ENCODE peak calls at places on chromosome 2, in four cellular contexts. One of them, this sample, is unnamed.

GRCh38 chr2:151808258-151809072 is 19.8 kb downstream of the ARL5A start:
- DNase-seq in A549: peak
- DNase-seq in tibial nerve: no peak
- DNase-seq in ovary: no peak
- DNase-seq in this sample: no peak

GRCh38 chr2:66582975-66583842 is 148.3 kb downstream of the MEIS1 start:
- DNase-seq in A549: no peak
- DNase-seq in tibial nerve: no peak
- DNase-seq in ovary: no peak
- DNase-seq in this sample: no peak

GRCh38 chr2:227472265-227473018 is 486 bp downstream of the AGFG1 start:
- DNase-seq in A549: peak
- DNase-seq in tibial nerve: no peak
- DNase-seq in ovary: peak
- DNase-seq in this sample: peak

GRCh38 chr2:16650287-16651249 is 15.1 kb downstream of the CYRIA start:
- DNase-seq in A549: no peak
- DNase-seq in tibial nerve: no peak
- DNase-seq in ovary: no peak
- DNase-seq in this sample: no peak

GRCh38 chr2:75595541-75596395 is 35.0 kb upstream of the EVA1A start:
- DNase-seq in A549: no peak
- DNase-seq in tibial nerve: no peak
- DNase-seq in ovary: no peak
- DNase-seq in this sample: no peak

GRCh38 chr2:96138146-96139145 is at the start of gene ASTL:
- DNase-seq in A549: peak
- DNase-seq in tibial nerve: no peak
- DNase-seq in ovary: peak
- DNase-seq in this sample: no peak

GRCh38 chr2:142722569-142722968 is 154.9 kb upstream of the KYNU start:
- DNase-seq in A549: no peak
- DNase-seq in tibial nerve: no peak
- DNase-seq in ovary: no peak
- DNase-seq in this sample: no peak

GRCh38 chr2:134246154-134246874 is 7.6 kb upstream of the MGAT5 start:
- DNase-seq in A549: no peak
- DNase-seq in tibial nerve: no peak
- DNase-seq in ovary: no peak
- DNase-seq in this sample: no peak

GRCh38 chr2:79103199-79103598 is 15.4 kb upstream of the REG1B start:
- DNase-seq in A549: no peak
- DNase-seq in tibial nerve: no peak
- DNase-seq in ovary: no peak
- DNase-seq in this sample: no peak

GRCh38 chr2:77642339-77642738 is 120.2 kb upstream of the LRRTM4 start:
- DNase-seq in A549: no peak
- DNase-seq in tibial nerve: no peak
- DNase-seq in ovary: no peak
- DNase-seq in this sample: no peak

GRCh38 chr2:10544252-10544651 is 96.1 kb upstream of the ODC1 start:
- DNase-seq in A549: no peak
- DNase-seq in tibial nerve: no peak
- DNase-seq in ovary: no peak
- DNase-seq in this sample: no peak

GRCh38 chr2:70789304-70790078 is 952 bp downstream of the FIGLA start:
- DNase-seq in A549: peak
- DNase-seq in tibial nerve: peak
- DNase-seq in ovary: peak
- DNase-seq in this sample: no peak

GRCh38 chr2:38057651-38058410 is 18.1 kb downstream of the CYP1B1 start:
- DNase-seq in A549: no peak
- DNase-seq in tibial nerve: no peak
- DNase-seq in ovary: no peak
- DNase-seq in this sample: no peak

GRCh38 chr2:176126929-176127768 is 2.4 kb upstream of the HOXD8 start:
- DNase-seq in A549: no peak
- DNase-seq in tibial nerve: peak
- DNase-seq in ovary: peak
- DNase-seq in this sample: no peak

GRCh38 chr2:24238158-24238557 is 63.3 kb downstream of the FAM228A start:
- DNase-seq in A549: no peak
- DNase-seq in tibial nerve: no peak
- DNase-seq in ovary: no peak
- DNase-seq in this sample: no peak

GRCh38 chr2:234677758-234678538 is 181.1 kb upstream of the ARL4C start:
- DNase-seq in A549: peak
- DNase-seq in tibial nerve: no peak
- DNase-seq in ovary: no peak
- DNase-seq in this sample: no peak

GRCh38 chr2:66024396-66024795 is 410.5 kb upstream of the MEIS1 start:
- DNase-seq in A549: no peak
- DNase-seq in tibial nerve: no peak
- DNase-seq in ovary: no peak
- DNase-seq in this sample: no peak

GRCh38 chr2:202032841-202033316 is 776 bp upstream of the FZD7 start:
- DNase-seq in A549: peak
- DNase-seq in tibial nerve: peak
- DNase-seq in ovary: peak
- DNase-seq in this sample: no peak

GRCh38 chr2:202024871-202025270 is 8.8 kb upstream of the FZD7 start:
- DNase-seq in A549: no peak
- DNase-seq in tibial nerve: no peak
- DNase-seq in ovary: no peak
- DNase-seq in this sample: no peak

GRCh38 chr2:241205086-241205485 is 16.6 kb downstream of the ANO7 start:
- DNase-seq in A549: no peak
- DNase-seq in tibial nerve: no peak
- DNase-seq in ovary: no peak
- DNase-seq in this sample: no peak

GRCh38 chr2:237257471-237257951 is 156.5 kb downstream of the COL6A3 start:
- DNase-seq in A549: no peak
- DNase-seq in tibial nerve: no peak
- DNase-seq in ovary: peak
- DNase-seq in this sample: no peak

GRCh38 chr2:20599861-20600461 is 50.9 kb downstream of the HS1BP3 start:
- DNase-seq in A549: no peak
- DNase-seq in tibial nerve: peak
- DNase-seq in ovary: peak
- DNase-seq in this sample: no peak

GRCh38 chr2:904243-905024 is 46.2 kb upstream of the SNTG2 start:
- DNase-seq in A549: no peak
- DNase-seq in tibial nerve: no peak
- DNase-seq in ovary: no peak
- DNase-seq in this sample: no peak

GRCh38 chr2:85668009-85668856 is at the start of gene SFTPB:
- DNase-seq in A549: no peak
- DNase-seq in tibial nerve: no peak
- DNase-seq in ovary: no peak
- DNase-seq in this sample: no peak
- TF ChIP-seq POLR2A in A549: no peak
- TF ChIP-seq POLR2A in tibial nerve: no peak
- TF ChIP-seq POLR2A in ovary: no peak
- TF ChIP-seq POLR2A in this sample: no peak

GRCh38 chr2:174587607-174588006 is 10.0 kb downstream of the WIPF1 start:
- DNase-seq in A549: no peak
- DNase-seq in tibial nerve: no peak
- DNase-seq in ovary: no peak
- DNase-seq in this sample: no peak
- TF ChIP-seq POLR2A in A549: no peak
- TF ChIP-seq POLR2A in tibial nerve: no peak
- TF ChIP-seq POLR2A in ovary: no peak
- TF ChIP-seq POLR2A in this sample: no peak

GRCh38 chr2:19350678-19351401 is 7.6 kb downstream of the OSR1 start:
- DNase-seq in A549: no peak
- DNase-seq in tibial nerve: no peak
- DNase-seq in ovary: no peak
- DNase-seq in this sample: no peak

GRCh38 chr2:19346983-19347618 is 11.3 kb downstream of the OSR1 start:
- DNase-seq in A549: no peak
- DNase-seq in tibial nerve: no peak
- DNase-seq in ovary: no peak
- DNase-seq in this sample: no peak

GRCh38 chr2:19348692-19349091 is 9.7 kb downstream of the OSR1 start:
- DNase-seq in A549: no peak
- DNase-seq in tibial nerve: no peak
- DNase-seq in ovary: peak
- DNase-seq in this sample: no peak

GRCh38 chr2:19349911-19350677 is 8.3 kb downstream of the OSR1 start:
- DNase-seq in A549: no peak
- DNase-seq in tibial nerve: no peak
- DNase-seq in ovary: peak
- DNase-seq in this sample: no peak

DNA sequence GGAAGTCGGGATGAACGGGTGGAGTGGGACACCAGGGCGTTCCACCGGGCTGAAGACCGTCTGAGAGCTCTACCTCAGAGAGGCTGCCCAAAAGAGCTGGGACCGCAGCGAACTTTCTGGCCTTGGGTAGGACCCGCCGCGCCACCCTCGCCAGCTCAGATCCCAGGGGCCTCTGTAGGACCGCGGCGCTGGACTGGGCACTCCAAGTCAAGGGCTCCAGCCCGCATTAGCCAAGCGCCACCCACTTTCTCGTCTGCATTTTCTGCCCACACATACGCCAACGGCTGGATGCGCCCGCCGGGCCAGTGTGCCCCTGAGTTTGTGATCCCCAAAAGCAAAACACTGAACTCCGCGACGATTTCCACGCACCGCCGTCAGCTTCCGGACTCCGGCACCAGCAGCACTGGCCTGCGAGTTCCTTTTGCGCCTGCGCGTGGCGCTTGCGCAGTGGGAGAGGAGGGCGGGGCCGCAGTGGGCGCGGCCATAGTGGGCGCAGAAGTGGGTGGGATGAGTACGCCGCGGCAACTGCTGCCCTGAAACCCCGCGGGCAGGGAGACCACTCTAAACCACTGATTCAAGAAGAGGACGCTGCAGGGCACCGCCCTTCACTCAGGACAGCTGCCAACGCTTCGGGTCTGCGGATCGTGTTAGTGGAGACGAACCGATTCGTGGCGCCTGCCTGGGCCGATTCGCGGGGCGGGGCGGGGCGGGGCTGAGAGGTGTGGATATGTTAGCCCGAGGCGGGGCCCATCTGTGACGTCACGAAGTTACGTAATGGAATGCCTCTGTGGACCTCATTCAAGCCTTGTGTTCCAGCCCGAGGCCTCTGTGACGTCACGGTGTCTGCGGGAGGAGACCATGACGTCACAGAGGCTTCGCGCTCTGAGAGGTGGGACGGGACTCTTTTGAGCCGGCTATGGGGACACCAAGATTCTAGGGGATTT is 10.5 kb downstream of the OSR1 start:
- DNase-seq in A549: peak
- DNase-seq in tibial nerve: peak
- DNase-seq in ovary: peak
- DNase-seq in this sample: peak
- TF ChIP-seq POLR2A in A549: peak
- TF ChIP-seq POLR2A in tibial nerve: peak
- TF ChIP-seq POLR2A in ovary: peak
- TF ChIP-seq POLR2A in this sample: peak

DNA sequence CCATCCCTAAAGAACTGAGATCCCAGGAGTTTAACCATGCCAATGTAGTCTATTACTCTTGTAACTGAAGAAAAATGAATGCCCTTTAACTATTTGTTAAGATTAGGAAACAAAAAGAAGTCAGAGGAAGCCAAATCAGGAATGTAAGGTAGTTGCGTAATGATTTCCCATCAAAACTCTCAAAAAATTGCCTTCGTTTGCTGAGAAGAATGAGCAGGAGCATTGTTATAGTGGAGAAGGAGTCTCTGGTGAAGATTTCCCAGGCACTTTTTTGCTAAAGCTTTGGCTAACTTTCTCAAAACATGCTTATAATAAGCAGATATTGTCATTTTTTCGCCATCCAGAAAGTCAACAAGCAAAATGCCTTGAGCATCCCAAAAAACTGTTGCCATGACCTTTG is 224.0 kb upstream of the SIX2 start:
- DNase-seq in A549: no peak
- DNase-seq in tibial nerve: no peak
- DNase-seq in ovary: no peak
- DNase-seq in this sample: no peak
- TF ChIP-seq POLR2A in A549: no peak
- TF ChIP-seq POLR2A in tibial nerve: no peak
- TF ChIP-seq POLR2A in ovary: no peak
- TF ChIP-seq POLR2A in this sample: no peak

DNA sequence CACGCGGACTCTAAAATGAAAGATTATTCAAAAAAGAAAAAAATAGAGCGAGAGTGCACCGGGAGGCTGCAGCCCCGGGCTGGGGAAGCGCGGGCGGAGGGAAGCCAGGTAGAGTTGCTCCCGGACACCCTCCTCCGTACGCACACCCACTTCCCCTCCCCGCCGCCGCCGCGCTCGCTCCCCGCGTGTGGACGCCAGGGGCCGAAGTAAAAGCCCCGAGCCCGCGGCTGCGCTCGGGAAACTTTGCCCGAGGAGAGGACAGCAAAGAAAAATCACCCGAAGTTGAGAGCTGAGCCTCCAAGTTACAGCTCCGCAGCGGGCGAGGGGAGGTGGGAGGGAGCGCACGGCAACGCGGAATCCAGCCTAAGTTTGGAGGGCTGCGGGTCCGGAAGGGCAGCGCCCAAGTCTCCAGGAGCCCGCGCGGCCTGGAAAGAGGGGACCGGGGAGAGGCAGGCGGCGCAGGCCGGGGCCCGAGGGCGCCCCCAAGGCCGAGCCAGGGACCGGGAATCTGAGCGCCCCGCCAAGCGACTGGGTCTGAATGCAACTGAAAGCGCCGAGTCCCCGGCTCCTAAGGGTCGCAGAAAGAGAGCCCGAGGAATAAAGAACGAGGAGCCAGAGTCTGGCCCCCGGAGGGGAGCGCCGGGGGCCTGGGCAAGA is 666 bp upstream of the BCL11A start:
- DNase-seq in A549: no peak
- DNase-seq in tibial nerve: no peak
- DNase-seq in ovary: peak
- DNase-seq in this sample: no peak
- TF ChIP-seq POLR2A in A549: no peak
- TF ChIP-seq POLR2A in tibial nerve: no peak
- TF ChIP-seq POLR2A in ovary: no peak
- TF ChIP-seq POLR2A in this sample: no peak

DNA sequence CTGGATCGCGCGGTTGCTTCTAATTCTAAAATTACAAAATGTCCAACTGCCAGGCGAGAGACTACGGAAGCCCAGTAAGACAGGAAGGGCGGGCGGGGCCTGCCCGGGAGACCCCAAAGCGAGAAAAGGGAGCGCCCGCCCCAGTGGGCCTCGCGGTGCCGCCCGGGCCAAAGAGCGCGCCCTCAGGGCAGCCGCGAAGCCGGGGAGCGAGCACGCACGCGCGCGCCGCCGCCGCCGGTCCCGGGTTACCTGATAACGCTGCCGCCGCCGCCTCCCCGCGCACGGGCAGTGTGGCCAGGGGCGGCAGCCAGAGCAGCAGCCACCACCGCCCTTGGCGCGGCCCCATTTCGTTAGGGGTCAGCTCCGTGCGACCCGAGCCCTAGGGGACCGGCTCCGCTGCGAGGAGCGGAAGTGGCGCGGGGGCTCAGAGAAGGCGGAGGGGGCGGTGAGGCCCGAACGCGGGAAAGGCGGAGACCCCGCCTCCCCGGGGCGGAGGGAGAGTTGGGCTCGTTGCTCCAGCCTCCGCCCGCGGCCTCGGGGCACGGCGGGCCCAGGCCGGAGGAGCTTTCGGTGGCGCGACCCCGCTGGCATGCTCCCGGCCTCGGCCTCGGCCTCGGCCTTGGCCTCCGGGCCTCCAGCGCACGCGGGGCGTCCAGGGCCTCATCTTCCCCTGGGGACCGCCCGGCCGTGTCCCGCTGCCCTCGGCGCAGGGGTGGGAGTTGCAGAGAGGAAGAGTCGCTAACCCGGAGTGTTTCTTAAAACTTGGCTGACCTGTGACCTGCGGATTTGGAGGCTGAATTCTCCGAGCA is at the start of gene NEMP2:
- DNase-seq in A549: peak
- DNase-seq in tibial nerve: peak
- DNase-seq in ovary: peak
- DNase-seq in this sample: peak
- TF ChIP-seq POLR2A in A549: peak
- TF ChIP-seq POLR2A in tibial nerve: peak
- TF ChIP-seq POLR2A in ovary: peak
- TF ChIP-seq POLR2A in this sample: peak

This sample was measured in esophagus squamous epithelium.